ENCODE peak calls at places on chromosomes 3 and 15, in seven cellular contexts. B is Panc1, Y is fibroblast of lung, M is body of pancreas, Q is iPS DF 6.9, W is prostate gland, H is GM23338. V is an unnamed sample.

GRCh38 chr3:53083496-53083895 is 37.6 kb upstream of the SFMBT1 start:
- DNase-seq in B (no peak), Y (peak), M (peak), Q (no peak), W (no peak), H (no peak), V (peak)

GRCh38 chr3:149581681-149582349 is 76.0 kb downstream of the WWTR1 start:
- DNase-seq in B (peak), Y (peak), M (peak), Q (no peak), W (peak), H (no peak), V (no peak)

GRCh38 chr3:36804295-36805055 is 40.1 kb upstream of the DCLK3 start:
- DNase-seq in B (no peak), Y (no peak), M (no peak), Q (no peak), W (no peak), H (peak), V (no peak)

GRCh38 chr3:119676020-119676419 is 1.2 kb downstream of the COX17 start:
- DNase-seq in B (no peak), Y (no peak), M (no peak), Q (no peak), W (no peak), H (no peak), V (no peak)

GRCh38 chr3:146090521-146090920 is 70.5 kb downstream of the PLOD2 start:
- DNase-seq in B (no peak), Y (no peak), M (no peak), Q (no peak), W (no peak), H (no peak), V (no peak)

GRCh38 chr3:52532838-52533622 is 627 bp downstream of the NT5DC2 start:
- DNase-seq in B (no peak), Y (peak), M (no peak), Q (no peak), W (no peak), H (peak), V (no peak)

GRCh38 chr3:99747915-99748314 is 69.7 kb upstream of the CMSS1 start:
- DNase-seq in B (no peak), Y (peak), M (no peak), Q (no peak), W (no peak), H (peak), V (no peak)

GRCh38 chr3:129030611-129031010 is 29.5 kb downstream of the EFCC1 start:
- DNase-seq in B (no peak), Y (no peak), M (no peak), Q (no peak), W (no peak), H (no peak), V (no peak)

GRCh38 chr3:185549651-185550111 is 2.7 kb downstream of the LIPH start:
- DNase-seq in B (no peak), Y (peak), M (no peak), Q (no peak), W (no peak), H (no peak), V (no peak)

GRCh38 chr3:123841476-123842238 is 42.5 kb downstream of the MYLK start:
- DNase-seq in B (no peak), Y (peak), M (no peak), Q (no peak), W (no peak), H (no peak), V (no peak)

GRCh38 chr3:149199474-149199873 is 22.2 kb downstream of the CP start:
- DNase-seq in B (no peak), Y (peak), M (no peak), Q (no peak), W (no peak), H (no peak), V (no peak)

GRCh38 chr15:29008846-29009245 is 123.1 kb downstream of the APBA2 start:
- DNase-seq in B (no peak), Y (no peak), M (no peak), Q (no peak), W (no peak), H (no peak), V (no peak)

GRCh38 chr3:105359098-105359762 is 7.5 kb upstream of the ALCAM start:
- DNase-seq in B (no peak), Y (peak), M (no peak), Q (no peak), W (no peak), H (no peak), V (no peak)

GRCh38 chr3:45753095-45753494 is 43.2 kb downstream of the SLC6A20 start:
- DNase-seq in B (no peak), Y (no peak), M (no peak), Q (no peak), W (no peak), H (no peak), V (no peak)

GRCh38 chr15:88701561-88702095 is 62.8 kb downstream of the ISG20 start:
- DNase-seq in B (peak), Y (no peak), M (no peak), Q (no peak), W (no peak), H (peak), V (no peak)

GRCh38 chr3:78666458-78666800 is 1101.4 kb downstream of the ROBO1 start:
- DNase-seq in B (no peak), Y (peak), M (no peak), Q (no peak), W (no peak), H (no peak), V (no peak)

GRCh38 chr15:90174140-90174891 is 26.8 kb upstream of the SEMA4B start:
- DNase-seq in B (no peak), Y (peak), M (peak), Q (no peak), W (peak), H (peak), V (peak)

GRCh38 chr3:126180477-126181397 is at the start of gene ALDH1L1:
- DNase-seq in B (no peak), Y (peak), M (peak), Q (no peak), W (peak), H (peak), V (peak)

GRCh38 chr15:84552896-84553295 is 47.9 kb upstream of the ZSCAN2 start:
- DNase-seq in B (no peak), Y (peak), M (no peak), Q (no peak), W (no peak), H (no peak), V (no peak)

GRCh38 chr3:21830541-21830940 is 79.5 kb upstream of the ZNF385D start:
- DNase-seq in B (no peak), Y (no peak), M (no peak), Q (no peak), W (no peak), H (no peak), V (no peak)

GRCh38 chr3:142501004-142501926 is 53.4 kb upstream of the XRN1 start:
- DNase-seq in B (peak), Y (peak), M (no peak), Q (no peak), W (no peak), H (no peak), V (no peak)

GRCh38 chr15:68560501-68561113 is 18.2 kb upstream of the CORO2B start:
- DNase-seq in B (no peak), Y (no peak), M (no peak), Q (no peak), W (no peak), H (no peak), V (no peak)

GRCh38 chr3:53691885-53692284 is 154.3 kb downstream of the CHDH start:
- DNase-seq in B (no peak), Y (no peak), M (no peak), Q (no peak), W (no peak), H (no peak), V (no peak)

GRCh38 chr3:152172465-152172864 is 96.3 kb upstream of the MBNL1 start:
- DNase-seq in B (no peak), Y (no peak), M (no peak), Q (no peak), W (no peak), H (no peak), V (no peak)

GRCh38 chr3:124075758-124076157 is 83.8 kb upstream of the ROPN1 start:
- DNase-seq in B (no peak), Y (peak), M (no peak), Q (no peak), W (no peak), H (no peak), V (no peak)

GRCh38 chr15:74648051-74648622 is 32.5 kb downstream of the CLK3 start:
- DNase-seq in B (no peak), Y (no peak), M (no peak), Q (no peak), W (no peak), H (no peak), V (no peak)

GRCh38 chr3:189490337-189490736 is 140.9 kb upstream of the TP63 start:
- DNase-seq in B (no peak), Y (no peak), M (no peak), Q (no peak), W (no peak), H (no peak), V (no peak)

GRCh38 chr3:101453966-101454365 is 59.0 kb downstream of the SENP7 start:
- DNase-seq in B (no peak), Y (no peak), M (no peak), Q (no peak), W (no peak), H (no peak), V (no peak)

GRCh38 chr3:18740631-18741583 is 315.8 kb upstream of the SATB1 start:
- DNase-seq in B (no peak), Y (no peak), M (peak), Q (no peak), W (no peak), H (no peak), V (no peak)

GRCh38 chr15:38618242-38618925 is 53.8 kb upstream of the RASGRP1 start:
- DNase-seq in B (no peak), Y (no peak), M (no peak), Q (no peak), W (no peak), H (no peak), V (no peak)

GRCh38 chr3:13452490-13453335 is 27.4 kb upstream of the HDAC11 start:
- DNase-seq in B (peak), Y (peak), M (peak), Q (no peak), W (peak), H (peak), V (peak)

GRCh38 chr3:132804498-132804897 is 82.3 kb upstream of the NPHP3 start:
- DNase-seq in B (no peak), Y (peak), M (no peak), Q (no peak), W (no peak), H (no peak), V (no peak)

GRCh38 chr3:101803152-101803782 is 24.3 kb downstream of the NXPE3 start:
- DNase-seq in B (no peak), Y (peak), M (peak), Q (no peak), W (peak), H (peak), V (no peak)

GRCh38 chr15:27408428-27408827 is 437.4 kb downstream of the GABRG3 start:
- DNase-seq in B (no peak), Y (no peak), M (no peak), Q (no peak), W (no peak), H (no peak), V (no peak)

GRCh38 chr3:80142714-80143113 is 374.9 kb upstream of the ROBO1 start:
- DNase-seq in B (no peak), Y (no peak), M (no peak), Q (no peak), W (no peak), H (no peak), V (no peak)

GRCh38 chr3:122146466-122146865 is 37.0 kb upstream of the CASR start:
- DNase-seq in B (no peak), Y (no peak), M (peak), Q (no peak), W (no peak), H (no peak), V (no peak)

GRCh38 chr3:167996514-167996913 is 99.2 kb downstream of the GOLIM4 start:
- DNase-seq in B (no peak), Y (no peak), M (no peak), Q (no peak), W (no peak), H (no peak), V (no peak)

GRCh38 chr3:114900908-114901307 is 246.2 kb downstream of the ZBTB20 start:
- DNase-seq in B (no peak), Y (no peak), M (no peak), Q (no peak), W (no peak), H (no peak), V (no peak)
- H3K4me3 ChIP-seq in B (no peak), Y (peak), M (no peak), Q (no peak), W (peak), H (no peak), V (peak)

GRCh38 chr15:30978328-30978727 is 13.1 kb downstream of the MTMR10 start:
- DNase-seq in B (no peak), Y (no peak), M (no peak), Q (no peak), W (no peak), H (no peak), V (no peak)

GRCh38 chr15:30979457-30979856 is 12.0 kb downstream of the MTMR10 start:
- DNase-seq in B (no peak), Y (no peak), M (no peak), Q (no peak), W (no peak), H (no peak), V (no peak)

GRCh38 chr15:30984542-30984941 is 6.9 kb downstream of the MTMR10 start:
- DNase-seq in B (no peak), Y (no peak), M (no peak), Q (no peak), W (peak), H (no peak), V (no peak)

GRCh38 chr15:30985081-30985531 is 6.3 kb downstream of the MTMR10 start:
- DNase-seq in B (no peak), Y (peak), M (peak), Q (no peak), W (peak), H (no peak), V (no peak)

GRCh38 chr15:30984118-30984517 is 7.3 kb downstream of the MTMR10 start:
- DNase-seq in B (no peak), Y (peak), M (no peak), Q (no peak), W (no peak), H (no peak), V (no peak)
- H3K27ac ChIP-seq in B (no peak), Y (no peak), M (no peak), Q (no peak), W (peak), H (no peak), V (peak)

GRCh38 chr15:77633913-77634265 is 1.2 kb upstream of the LINGO1 start:
- DNase-seq in B (no peak), Y (no peak), M (no peak), Q (peak), W (no peak), H (peak), V (no peak)
- H3K4me3 ChIP-seq in B (peak), Y (no peak), M (no peak), Q (peak), W (no peak), H (peak), V (no peak)

DNA sequence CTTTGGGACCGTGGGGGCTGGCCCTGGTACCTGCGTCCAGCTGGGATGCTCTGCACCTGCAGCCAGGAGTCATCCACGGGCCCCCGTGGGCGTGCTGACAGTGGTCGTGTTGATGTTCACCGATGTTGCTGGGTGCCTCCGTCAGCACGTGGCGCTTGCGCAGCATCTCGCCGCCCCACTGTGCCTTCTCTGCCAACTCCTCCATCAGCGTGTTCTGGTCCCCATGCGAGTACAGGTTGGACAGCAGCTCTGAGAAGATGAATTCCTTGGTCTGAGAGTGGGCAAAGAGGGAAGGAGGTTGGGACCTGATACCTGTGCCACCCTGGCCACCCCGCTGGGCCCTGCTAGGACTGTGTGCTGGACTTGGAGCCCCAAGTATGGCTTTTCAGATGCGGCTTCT is 61.4 kb downstream of the ADAMTS7 start:
- DNase-seq in B (no peak), Y (no peak), M (no peak), Q (no peak), W (no peak), H (no peak), V (no peak)
- H3K27ac ChIP-seq in B (no peak), Y (no peak), M (no peak), Q (no peak), W (no peak), H (no peak), V (no peak)

DNA sequence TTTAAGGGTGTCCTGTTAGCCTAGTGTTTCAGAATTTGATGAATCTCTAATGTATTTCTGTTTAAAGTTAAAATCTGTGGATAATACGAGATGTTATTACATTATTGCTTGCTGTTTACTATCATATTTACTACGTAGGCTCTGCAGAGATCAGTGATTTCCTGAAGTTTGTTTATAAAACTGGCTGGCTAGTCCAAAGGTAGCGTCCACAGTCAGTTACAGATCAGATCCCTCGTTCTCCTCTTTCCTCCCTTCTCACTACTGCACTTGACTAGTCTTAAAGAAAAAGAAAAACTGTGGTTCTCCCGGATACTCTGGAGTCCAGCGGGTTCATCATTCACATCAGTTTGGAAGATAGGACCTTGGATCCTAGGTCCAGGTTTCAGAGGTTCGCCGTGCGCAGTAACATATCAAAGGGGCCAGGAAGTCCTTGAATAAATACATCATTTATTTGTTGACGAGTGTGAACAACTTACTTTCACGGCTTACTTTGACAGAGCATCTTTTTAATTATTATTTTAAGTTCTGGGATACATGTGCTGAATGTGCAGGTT is 35.9 kb downstream of the ASB7 start:
- DNase-seq in B (no peak), Y (no peak), M (no peak), Q (no peak), W (no peak), H (no peak), V (no peak)
- H3K4me3 ChIP-seq in B (no peak), Y (no peak), M (no peak), Q (no peak), W (no peak), H (no peak), V (no peak)

V was measured in heart right ventricle.